ENCODE peak calls at places on chromosomes 1 and 21, in six cellular contexts. N is lung, J is WTC11, M is BJ, G is stomach, W is mammary epithelial cell. D is an unnamed sample.

GRCh38 chr1:109151146-109151545 is 37.2 kb downstream of the ELAPOR1 start:
- DNase-seq in W (peak; percentile 45), M (no peak), G (peak; percentile 67), J (peak; percentile 42), N (no peak), D (no peak)

GRCh38 chr1:46797696-46798470 is 963 bp upstream of the CYP4B1 start:
- DNase-seq in J (no peak), M (no peak), N (peak; percentile 28), G (no peak), W (no peak), D (no peak)

GRCh38 chr1:16204634-16205332 is 7.7 kb downstream of the ARHGEF19 start:
- DNase-seq in N (no peak), J (peak; percentile 74), W (no peak), M (no peak), G (peak; percentile 50), D (no peak)

GRCh38 chr1:43034778-43035177 is 76.1 kb upstream of the SLC2A1 start:
- DNase-seq in W (no peak), N (no peak), M (no peak), J (no peak), G (no peak), D (no peak)

GRCh38 chr1:905071-905749 is 18.5 kb upstream of the SAMD11 start:
- DNase-seq in M (no peak), N (peak; percentile 29), J (peak; percentile 59), W (no peak), G (peak; percentile 35), D (no peak)

GRCh38 chr1:242454262-242455051 is 70.0 kb downstream of the PLD5 start:
- DNase-seq in G (no peak), J (no peak), W (peak; percentile 48), M (no peak), N (no peak), D (no peak)

GRCh38 chr1:224113545-224113917 is 380 bp upstream of the FBXO28 start:
- DNase-seq in N (no peak), M (no peak), G (no peak), J (no peak), W (no peak), D (no peak)

GRCh38 chr1:160081261-160081936 is at the start of gene KCNJ9:
- DNase-seq in J (no peak), G (no peak), W (no peak), M (no peak), N (no peak), D (no peak)

GRCh38 chr1:203586495-203586894 is 40.1 kb upstream of the ATP2B4 start:
- DNase-seq in M (no peak), W (no peak), G (no peak), J (no peak), N (no peak), D (no peak)

GRCh38 chr1:21317035-21317689 is 26.9 kb upstream of the ECE1 start:
- DNase-seq in M (peak; percentile 65), N (no peak), J (no peak), W (no peak), G (peak; percentile 61), D (no peak)

GRCh38 chr1:196493881-196494280 is 114.4 kb downstream of the KCNT2 start:
- DNase-seq in W (no peak), J (no peak), G (no peak), N (no peak), M (no peak), D (no peak)

GRCh38 chr1:187877220-187877619 is 1048.5 kb downstream of the PLA2G4A start:
- DNase-seq in J (no peak), M (no peak), N (no peak), G (no peak), W (no peak), D (no peak)

GRCh38 chr1:242847390-242847993 is 323.0 kb upstream of the PLD5 start:
- DNase-seq in G (no peak), J (no peak), N (no peak), W (no peak), M (no peak), D (no peak)

GRCh38 chr1:228410671-228411070 is 4.0 kb upstream of the TRIM11 start:
- DNase-seq in N (no peak), M (no peak), W (no peak), G (no peak), J (no peak), D (no peak)

GRCh38 chr1:154837679-154838171 is 32.4 kb downstream of the KCNN3 start:
- DNase-seq in N (peak; percentile 32), J (no peak), M (no peak), G (peak; percentile 56), W (no peak), D (no peak)

GRCh38 chr1:83055391-83056170 is 943.4 kb downstream of the TTLL7 start:
- DNase-seq in N (no peak), W (peak; percentile 62), J (no peak), M (no peak), G (no peak), D (peak; percentile 85)

GRCh38 chr1:30476911-30477459 is 246.4 kb downstream of the MATN1 start:
- DNase-seq in J (no peak), M (no peak), N (no peak), G (peak; percentile 18), W (no peak), D (no peak)

GRCh38 chr1:52532732-52533327 is 20.1 kb downstream of the TUT4 start:
- DNase-seq in M (no peak), W (no peak), J (no peak), N (no peak), G (no peak), D (no peak)

GRCh38 chr1:110668523-110668922 is 6.2 kb downstream of the KCNA3 start:
- DNase-seq in J (no peak), M (no peak), N (no peak), W (no peak), G (no peak), D (no peak)

GRCh38 chr1:240474133-240474614 is 137.8 kb downstream of the GREM2 start:
- DNase-seq in G (no peak), N (no peak), M (no peak), W (no peak), J (no peak), D (no peak)

GRCh38 chr1:59163268-59164092 is 133.4 kb upstream of the FGGY start:
- DNase-seq in G (no peak), N (no peak), M (peak; percentile 82), W (no peak), J (no peak), D (no peak)

GRCh38 chr1:183033205-183033604 is 10.0 kb downstream of the LAMC1 start:
- DNase-seq in G (no peak), W (peak; percentile 95), J (no peak), N (no peak), M (no peak), D (peak; percentile 75)

GRCh38 chr1:115433483-115433882 is 95.4 kb upstream of the NGF start:
- DNase-seq in J (no peak), G (no peak), W (no peak), M (no peak), N (no peak), D (no peak)

GRCh38 chr1:11198851-11199628 is 9.9 kb downstream of the ANGPTL7 start:
- DNase-seq in J (no peak), G (no peak), M (no peak), N (no peak), W (no peak), D (no peak)

GRCh38 chr1:2480986-2481364 is 4.9 kb downstream of the PLCH2 start:
- DNase-seq in J (no peak), W (no peak), G (peak; percentile 60), M (no peak), N (no peak), D (no peak)

GRCh38 chr1:93629101-93630059 is 52.3 kb downstream of the BCAR3 start:
- DNase-seq in J (no peak), N (no peak), M (no peak), G (no peak), W (peak; percentile 59), D (peak; percentile 66)

GRCh38 chr1:245060684-245061374 is 94.0 kb upstream of the KIF26B start:
- DNase-seq in J (no peak), G (peak; percentile 40), W (no peak), N (no peak), M (no peak), D (no peak)

GRCh38 chr1:190478193-190479007 is 736 bp upstream of the BRINP3 start:
- DNase-seq in W (peak; percentile 20), J (peak; percentile 61), G (no peak), M (no peak), N (no peak), D (peak; percentile 15)
- TF ChIP-seq CTCF in W (no peak), J (no peak), G (no peak), M (no peak), N (no peak), D (no peak)

GRCh38 chr21:34017127-34017961 is 56.0 kb upstream of the MRPS6 start:
- DNase-seq in G (no peak), J (no peak), M (no peak), N (no peak), W (no peak), D (no peak)
- TF ChIP-seq CTCF in G (no peak), J (no peak), M (no peak), N (no peak), W (no peak), D (no peak)

GRCh38 chr1:206929509-206929908 is 7.8 kb upstream of the FCMR start:
- DNase-seq in G (no peak), J (no peak), N (no peak), W (no peak), M (no peak), D (no peak)
- TF ChIP-seq CTCF in G (no peak), J (no peak), N (no peak), W (no peak), M (no peak), D (no peak)

DNA sequence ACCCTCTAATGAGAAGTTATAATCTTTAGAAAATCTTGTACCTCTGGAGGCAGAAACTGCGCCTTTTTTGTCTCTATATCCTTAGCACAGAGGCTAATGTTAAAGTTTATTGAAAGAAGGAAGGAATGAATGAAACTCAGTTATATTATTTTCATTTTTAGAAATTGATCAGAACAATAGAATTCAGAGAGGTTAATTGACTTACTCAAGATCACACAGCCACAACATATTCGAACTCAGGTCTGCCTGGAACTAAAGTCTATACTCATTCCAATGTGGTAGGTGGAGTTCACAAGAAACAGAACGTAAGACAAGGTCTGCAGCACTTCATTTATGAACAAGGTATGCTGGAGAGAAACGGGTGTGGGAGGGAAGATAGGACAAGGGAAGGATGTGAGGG is 23.0 kb upstream of the ITPKB start:
- DNase-seq in M (no peak), N (no peak), J (no peak), W (no peak), G (no peak), D (no peak)
- TF ChIP-seq CTCF in M (no peak), N (no peak), J (no peak), W (no peak), G (no peak), D (no peak)

GRCh38 chr21:40615503-40616376 is 231.2 kb downstream of the DSCAM start:
- DNase-seq in M (no peak), J (no peak), G (no peak), N (no peak), W (peak; percentile 27), D (peak; percentile 82)
- TF ChIP-seq CTCF in M (no peak), J (no peak), G (no peak), N (no peak), W (no peak), D (peak; percentile 65)

D was measured in foreskin keratinocyte.